ENCODE peak calls at places on chromosomes 13 and 19, in ten cellular contexts. V is AG09319, A is glutamatergic neuron, X is mucosa of descending colon, R is MCF 10A, N is uterus, I is BE2C, W is omental fat pad, G is HepG2, U is foreskin fibroblast. Q is an unnamed sample.

GRCh38 chr19:31938675-31939074 is 406.7 kb upstream of the ZNF507 start:
- DNase-seq in U (no peak), A (no peak), V (no peak), G (no peak), X (no peak), W (no peak), N (no peak), I (no peak), R (no peak), Q (no peak)

GRCh38 chr19:4357095-4357797 is 13.9 kb downstream of the MPND start:
- DNase-seq in V (no peak), N (no peak), I (no peak), A (no peak), R (no peak), G (no peak), X (no peak), W (no peak), U (no peak), Q (no peak)

GRCh38 chr13:34143637-34144036 is 325.7 kb downstream of the RFC3 start:
- DNase-seq in G (no peak), I (no peak), N (no peak), V (no peak), U (no peak), R (no peak), W (no peak), X (no peak), A (no peak), Q (peak)

GRCh38 chr13:48493851-48494250 is 39.0 kb downstream of the RCBTB2 start:
- DNase-seq in N (no peak), V (no peak), U (peak), W (no peak), G (no peak), A (no peak), R (peak), I (no peak), X (no peak), Q (peak)

GRCh38 chr13:50379584-50379983 is 364.3 kb downstream of the KCNRG start:
- DNase-seq in I (no peak), G (no peak), X (no peak), N (no peak), W (no peak), R (no peak), V (no peak), U (peak), A (no peak), Q (no peak)

GRCh38 chr19:19745496-19746285 is 12.8 kb upstream of the ZNF14 start:
- DNase-seq in R (no peak), G (no peak), W (no peak), V (no peak), X (no peak), I (no peak), A (no peak), N (no peak), U (no peak), Q (no peak)

GRCh38 chr13:87280139-87280538 is 391.0 kb upstream of the SLITRK5 start:
- DNase-seq in W (no peak), G (no peak), A (no peak), X (no peak), N (no peak), U (no peak), I (no peak), V (no peak), R (no peak), Q (peak)

GRCh38 chr13:59261928-59262488 is 901.7 kb downstream of the DIAPH3 start:
- DNase-seq in G (peak), R (peak), I (peak), A (no peak), X (no peak), V (no peak), U (no peak), N (no peak), W (no peak), Q (no peak)

GRCh38 chr19:7397687-7398086 is 49.0 kb downstream of the ARHGEF18 start:
- DNase-seq in G (peak), W (no peak), U (peak), N (no peak), A (no peak), R (peak), X (no peak), V (no peak), I (no peak), Q (peak)

GRCh38 chr19:38277969-38278680 is 13.8 kb downstream of the SPINT2 start:
- DNase-seq in X (no peak), A (no peak), U (peak), N (peak), W (no peak), I (no peak), V (peak), G (no peak), R (no peak), Q (no peak)

GRCh38 chr13:67048084-67048792 is 181.9 kb downstream of the PCDH9 start:
- DNase-seq in X (no peak), U (peak), N (no peak), W (no peak), G (no peak), R (peak), V (no peak), I (no peak), A (no peak), Q (peak)

GRCh38 chr13:46296920-46297319 is 85.2 kb downstream of the LRRC63 start:
- DNase-seq in N (no peak), I (no peak), V (peak), W (no peak), X (no peak), G (no peak), U (peak), A (no peak), R (peak), Q (peak)

GRCh38 chr19:48506138-48506733 is 5.4 kb downstream of the LMTK3 start:
- DNase-seq in R (peak), N (no peak), G (peak), U (peak), A (no peak), I (no peak), V (peak), X (no peak), W (no peak), Q (peak)

GRCh38 chr19:48713864-48714755 is 5.4 kb downstream of the MAMSTR start:
- DNase-seq in R (peak), V (peak), W (peak), U (peak), I (peak), X (peak), N (peak), G (peak), A (peak), Q (peak)

GRCh38 chr13:24613755-24614154 is 66.5 kb upstream of the ATP12A start:
- DNase-seq in X (no peak), W (no peak), V (no peak), U (no peak), R (no peak), I (no peak), N (no peak), G (no peak), A (no peak), Q (no peak)

GRCh38 chr13:34931572-34931971 is 10.5 kb upstream of the NBEA start:
- DNase-seq in G (peak), V (no peak), U (peak), N (no peak), R (peak), I (no peak), A (no peak), W (no peak), X (no peak), Q (peak)

GRCh38 chr13:23979361-23980159 is 82.3 kb upstream of the C1QTNF9B start:
- DNase-seq in N (peak), R (peak), X (peak), V (peak), A (peak), G (peak), W (peak), I (peak), U (peak), Q (peak)

GRCh38 chr19:58305065-58305931 is at the start of gene ERVK3-1:
- DNase-seq in W (peak), U (peak), N (peak), V (peak), R (peak), A (peak), I (peak), X (peak), G (peak), Q (peak)

GRCh38 chr13:41543664-41544300 is 86.4 kb downstream of the RGCC start:
- DNase-seq in X (no peak), I (no peak), W (no peak), N (no peak), V (no peak), R (no peak), U (no peak), G (no peak), A (no peak), Q (no peak)

GRCh38 chr13:60431108-60431700 is 34.2 kb downstream of the TDRD3 start:
- DNase-seq in R (peak), N (no peak), X (no peak), V (peak), A (no peak), U (peak), W (no peak), I (no peak), G (peak), Q (peak)

GRCh38 chr19:39409207-39409885 is 2.7 kb downstream of the ZFP36 start:
- DNase-seq in G (peak), N (peak), V (no peak), I (peak), X (peak), U (peak), R (peak), A (peak), W (no peak), Q (peak)

GRCh38 chr13:51590966-51591627 is 6.8 kb downstream of the WDFY2 start:
- DNase-seq in A (no peak), V (peak), U (peak), N (peak), W (no peak), R (peak), G (peak), I (no peak), X (no peak), Q (peak)

GRCh38 chr13:79470666-79471065 is 10.3 kb upstream of the NDFIP2 start:
- DNase-seq in G (no peak), A (no peak), X (no peak), W (no peak), U (no peak), V (no peak), N (no peak), I (no peak), R (no peak), Q (no peak)

GRCh38 chr13:99276706-99277105 is 18.5 kb upstream of the GPR18 start:
- DNase-seq in V (no peak), U (no peak), N (no peak), W (no peak), X (no peak), A (no peak), G (no peak), R (no peak), I (no peak), Q (no peak)

DNA sequence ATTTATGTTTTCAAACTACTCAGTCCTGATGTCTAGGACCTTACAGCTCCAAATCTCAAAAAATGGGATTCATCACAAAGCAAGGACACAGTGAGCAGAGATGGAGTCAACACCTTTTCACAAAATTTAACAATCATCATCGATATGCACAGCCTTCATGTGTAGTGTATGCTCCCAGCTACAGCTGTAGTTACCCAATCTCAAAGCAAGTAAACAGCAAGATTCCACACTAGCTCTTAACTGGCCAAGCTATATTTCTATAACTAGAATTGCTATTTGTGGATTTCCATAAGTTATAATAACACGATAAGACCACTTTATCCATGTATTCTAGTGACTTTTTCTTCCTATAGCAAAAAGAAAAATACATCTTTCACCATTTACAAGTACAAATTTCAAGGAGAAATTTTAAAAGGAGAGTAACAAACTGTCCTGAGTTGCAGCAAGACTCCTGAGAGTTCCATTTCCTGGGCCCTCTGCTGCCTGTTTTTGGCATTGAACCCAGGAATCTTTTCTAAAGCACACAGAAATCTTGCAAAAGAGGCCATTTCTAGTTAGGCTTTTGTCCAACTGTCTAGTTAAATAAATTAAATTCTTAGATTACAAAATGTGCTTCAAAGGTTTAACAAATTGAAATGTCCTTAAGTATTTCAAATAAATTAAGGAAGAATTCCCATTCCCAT is 460.6 kb downstream of the FGF14 start:
- DNase-seq in X (no peak), A (peak), W (no peak), G (no peak), R (peak), I (no peak), N (no peak), V (no peak), U (peak), Q (peak)
- TF ChIP-seq CTCF in X (no peak), A (peak), W (no peak), G (no peak), R (peak), I (peak), N (no peak), V (peak), U (no peak), Q (peak)

GRCh38 chr19:6312018-6312417 is 21.4 kb downstream of the ACER1 start:
- DNase-seq in R (no peak), X (no peak), V (no peak), U (no peak), I (no peak), W (no peak), G (no peak), A (no peak), N (no peak), Q (no peak)
- TF ChIP-seq CTCF in R (no peak), X (no peak), V (no peak), U (no peak), I (no peak), W (no peak), G (peak), A (no peak), N (no peak), Q (no peak)

GRCh38 chr19:43956827-43957226 is 5.8 kb downstream of the ZNF221 start:
- DNase-seq in U (no peak), W (no peak), V (no peak), I (no peak), R (no peak), N (no peak), A (no peak), X (no peak), G (no peak), Q (no peak)

GRCh38 chr19:43950834-43951626 is at the start of gene ZNF221:
- DNase-seq in G (peak), X (peak), A (peak), N (peak), R (peak), V (peak), W (peak), U (peak), I (peak), Q (peak)
- TF ChIP-seq CTCF in G (peak), X (peak), A (peak), N (peak), R (no peak), V (peak), W (no peak), U (peak), I (peak), Q (peak)

DNA sequence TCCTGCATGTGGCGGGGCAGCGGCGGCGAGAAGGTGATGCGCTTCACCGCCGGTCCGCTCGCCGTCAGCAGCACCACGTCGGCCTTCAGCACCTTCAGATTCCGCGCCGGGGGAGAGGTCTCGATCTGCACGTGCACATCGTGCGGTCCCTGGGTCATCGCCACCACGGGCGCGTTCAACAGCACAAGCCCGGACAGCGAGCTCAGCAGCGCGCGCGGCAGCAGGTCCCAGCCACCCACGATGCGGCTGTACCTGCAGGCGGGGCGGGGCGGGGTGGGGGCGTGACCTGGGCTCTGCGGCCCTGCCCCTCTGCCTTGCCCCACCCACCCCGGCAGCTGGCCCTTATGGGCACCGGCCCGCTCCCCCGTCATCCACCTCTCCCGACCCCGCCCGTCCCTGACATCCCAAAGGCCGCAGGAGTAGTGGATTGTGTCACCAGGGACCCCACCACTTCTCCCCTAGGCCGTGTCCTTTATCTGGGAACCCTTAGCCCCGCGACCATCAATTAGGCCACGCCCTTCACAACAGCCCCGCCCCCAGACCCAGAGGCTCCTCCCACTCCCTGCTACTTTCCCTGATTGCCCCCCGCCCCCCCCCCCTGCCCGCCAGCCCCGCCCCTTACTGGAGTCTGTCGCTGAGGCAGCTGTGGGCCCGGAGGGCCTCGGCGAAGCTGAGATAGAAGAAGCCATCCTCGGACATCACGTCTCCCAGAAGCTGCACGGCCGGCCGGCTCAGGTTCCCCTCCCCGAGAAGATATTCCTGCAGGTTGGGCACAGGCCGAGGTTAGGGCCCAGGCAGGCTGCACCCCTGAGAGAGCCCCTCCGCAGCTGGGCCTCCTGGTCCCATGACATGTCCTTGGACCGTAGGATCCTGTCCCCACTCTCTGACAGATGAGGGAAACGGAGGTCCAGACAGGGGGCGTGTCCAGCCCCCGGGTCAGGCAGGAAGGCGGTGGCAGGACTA is 6.1 kb downstream of the IL4I1 start:
- DNase-seq in I (peak), X (peak), R (no peak), U (peak), N (no peak), G (no peak), V (no peak), A (peak), W (no peak), Q (peak)
- TF ChIP-seq CTCF in I (peak), X (no peak), R (no peak), U (no peak), N (no peak), G (no peak), V (no peak), A (peak), W (no peak), Q (no peak)

DNA sequence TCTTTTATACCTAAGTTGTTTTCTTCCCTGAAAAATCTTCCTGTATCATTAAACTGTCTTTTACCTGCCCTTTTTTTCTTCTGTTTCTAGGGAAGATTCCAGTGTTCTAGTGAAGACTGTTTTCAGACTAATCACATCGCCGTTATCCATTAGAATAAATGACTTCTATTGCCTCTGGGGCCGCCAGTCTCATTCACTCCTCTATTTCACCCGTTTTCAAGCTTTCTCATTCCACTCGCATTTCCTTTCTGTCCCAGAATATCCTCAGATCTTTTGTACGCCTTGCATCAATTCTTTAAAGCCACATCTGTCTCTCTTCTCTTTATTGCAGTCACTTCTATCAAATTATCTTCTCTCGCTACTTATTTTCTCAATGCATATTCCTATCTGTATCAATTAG is 1035.6 kb upstream of the MIR17HG start:
- DNase-seq in V (no peak), W (no peak), U (no peak), R (no peak), I (no peak), N (no peak), A (no peak), X (no peak), G (no peak), Q (no peak)
- TF ChIP-seq CTCF in V (no peak), W (no peak), U (no peak), R (no peak), I (no peak), N (no peak), A (no peak), X (no peak), G (no peak), Q (no peak)